ENCODE peak calls at places on chromosome 17, in seven cellular contexts. D, Y, V, X, K, Z and B are unnamed samples.

GRCh38 chr17:78706271-78706915 is 75.7 kb downstream of the CYTH1 start:
- DNase-seq in Y (no peak), X (no peak), K (no peak), V (peak; percentile 92), Z (no peak), D (no peak), B (peak; percentile 71)

GRCh38 chr17:80816241-80817103 is 175.2 kb upstream of the CHMP6 start:
- DNase-seq in V (no peak), X (no peak), Z (no peak), K (no peak), D (peak; percentile 3), Y (no peak), B (peak; percentile 43)

GRCh38 chr17:3535253-3535995 is 22.2 kb downstream of the TRPV3 start:
- DNase-seq in X (peak; percentile 81), Z (peak; percentile 49), Y (no peak), V (no peak), K (peak; percentile 76), D (peak; percentile 56), B (peak; percentile 24)

GRCh38 chr17:11944587-11944986 is 52.7 kb downstream of the ZNF18 start:
- DNase-seq in X (no peak), K (no peak), Y (no peak), V (no peak), Z (no peak), D (no peak), B (no peak)

GRCh38 chr17:64661731-64661980 is 451 bp downstream of the SMURF2 start:
- DNase-seq in K (no peak), Z (no peak), V (no peak), D (peak; percentile 64), X (no peak), Y (no peak), B (no peak)

GRCh38 chr17:64152428-64153125 is 22.6 kb upstream of the ERN1 start:
- DNase-seq in V (no peak), X (no peak), Z (no peak), Y (no peak), K (no peak), D (no peak), B (no peak)

GRCh38 chr17:46056800-46057304 is 57.8 kb downstream of the STH start:
- DNase-seq in Z (no peak), K (no peak), V (peak; percentile 20), D (no peak), Y (peak; percentile 2), X (peak; percentile 77), B (no peak)

GRCh38 chr17:81684442-81684911 is 666 bp downstream of the HGS start:
- DNase-seq in D (peak; percentile 72), Z (peak; percentile 61), X (peak; percentile 84), Y (no peak), K (no peak), V (peak; percentile 34), B (no peak)

GRCh38 chr17:69961488-69962145 is 113.4 kb upstream of the KCNJ16 start:
- DNase-seq in V (no peak), D (peak; percentile 8), K (no peak), X (peak; percentile 74), Y (peak; percentile 67), Z (no peak), B (no peak)

GRCh38 chr17:46020023-46020735 is 21.1 kb downstream of the STH start:
- DNase-seq in K (no peak), Y (no peak), X (no peak), V (no peak), Z (no peak), D (no peak), B (no peak)

GRCh38 chr17:5877366-5877765 is 192.8 kb upstream of the WSCD1 start:
- DNase-seq in V (no peak), Z (no peak), D (no peak), X (no peak), Y (no peak), K (no peak), B (no peak)

GRCh38 chr17:38912221-38912813 is 13.1 kb upstream of the LASP1NB start:
- DNase-seq in Z (no peak), V (no peak), K (no peak), D (peak; percentile 68), X (peak; percentile 58), Y (no peak), B (no peak)

GRCh38 chr17:6437466-6437865 is 2.5 kb upstream of the AIPL1 start:
- DNase-seq in V (no peak), D (no peak), Z (no peak), X (no peak), K (no peak), Y (no peak), B (no peak)

GRCh38 chr17:10661377-10661906 is 4.3 kb upstream of the MYH3 start:
- DNase-seq in X (no peak), Y (no peak), Z (no peak), D (no peak), K (peak; percentile 30), V (no peak), B (no peak)

GRCh38 chr17:82862758-82863645 is 23.2 kb upstream of the ZNF750 start:
- DNase-seq in Y (no peak), Z (peak; percentile 55), V (no peak), D (no peak), X (no peak), K (peak; percentile 67), B (peak; percentile 48)

GRCh38 chr17:75191584-75191983 is 8.8 kb upstream of the SUMO2 start:
- DNase-seq in Z (peak; percentile 16), K (no peak), D (no peak), V (no peak), Y (no peak), X (peak; percentile 50), B (no peak)

GRCh38 chr17:38425048-38425447 is 3.2 kb upstream of the ARHGAP23 start:
- DNase-seq in V (no peak), K (no peak), X (no peak), Z (no peak), D (no peak), Y (no peak), B (no peak)

GRCh38 chr17:2749784-2750181 is 331 bp upstream of the CCDC92B start:
- DNase-seq in V (no peak), K (peak; percentile 83), X (peak; percentile 58), Z (peak; percentile 78), Y (peak; percentile 8), D (peak; percentile 74), B (peak; percentile 29)

GRCh38 chr17:29613371-29613837 is 9.3 kb downstream of the CORO6 start:
- DNase-seq in D (peak; percentile 96), X (peak; percentile 87), Y (no peak), K (no peak), Z (no peak), V (no peak), B (peak; percentile 88)

DNA sequence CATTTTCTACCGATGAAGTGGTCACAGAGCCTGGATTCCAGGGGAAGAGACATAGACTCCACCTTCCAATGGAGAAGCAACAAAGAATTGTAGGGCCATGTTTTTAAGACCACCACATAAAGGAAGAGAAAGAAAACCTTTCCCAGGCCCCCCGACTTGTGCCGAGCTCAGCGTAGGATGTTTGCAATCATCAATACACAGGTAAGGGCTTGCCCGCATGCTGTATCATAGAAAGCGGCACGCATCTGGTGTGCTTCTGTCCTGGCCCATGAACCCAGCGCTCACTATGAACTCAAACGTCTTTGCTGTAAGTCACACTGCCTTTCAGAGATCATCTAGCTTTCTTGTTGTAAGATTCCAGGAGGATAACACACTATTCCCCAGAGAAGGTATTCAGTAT is 79.6 kb upstream of the RPL38 start:
- DNase-seq in D (no peak), V (no peak), K (no peak), X (no peak), Y (no peak), Z (no peak), B (no peak)
- H3K27ac ChIP-seq in D (no peak overlapping the region), V (no peak overlapping the region), K (no peak overlapping the region), X (no peak overlapping the region), Y (no peak overlapping the region), Z (no peak overlapping the region), B (no peak overlapping the region)

GRCh38 chr17:44967026-44967906 is 837 bp downstream of the C1QL1 start:
- DNase-seq in Y (no peak), V (no peak), D (no peak), Z (no peak), X (no peak), K (no peak), B (no peak)

GRCh38 chr17:44967907-44968224 is 237 bp downstream of the C1QL1 start:
- DNase-seq in X (no peak), Y (no peak), Z (no peak), V (no peak), K (peak; percentile 24), D (no peak), B (no peak)

GRCh38 chr17:44965491-44966234 is 2.4 kb downstream of the C1QL1 start:
- DNase-seq in K (no peak), Y (no peak), Z (no peak), D (no peak), X (no peak), V (no peak), B (no peak)

GRCh38 chr17:44968225-44969143 is at the start of gene C1QL1:
- DNase-seq in V (peak; percentile 10), K (peak; percentile 97), D (peak; percentile 92), Y (peak; percentile 39), Z (peak; percentile 99), X (peak; percentile 84), B (peak; percentile 80)

GRCh38 chr17:44966348-44967025 is 1.6 kb downstream of the C1QL1 start:
- DNase-seq in X (no peak), D (no peak), Z (no peak), V (no peak), Y (no peak), K (no peak), B (no peak)
- H3K27ac ChIP-seq in X (no peak overlapping the region), D (no peak overlapping the region), Z (no peak overlapping the region), V (no peak overlapping the region), Y (no peak overlapping the region), K (no peak overlapping the region), B (no peak overlapping the region)

GRCh38 chr17:76273435-76273921 is 8.3 kb downstream of the UBALD2 start:
- DNase-seq in D (no peak), X (no peak), V (no peak), K (no peak), Z (no peak), Y (no peak), B (no peak)
- H3K27ac ChIP-seq in D (no peak overlapping the region), X (no peak overlapping the region), V (no peak overlapping the region), K (peak overlapping the region; percentile 14), Z (no peak overlapping the region), Y (no peak overlapping the region), B (peak overlapping the region; percentile 77)

GRCh38 chr17:44541884-44542581 is 15.3 kb upstream of the FZD2 start:
- DNase-seq in X (no peak), K (peak; percentile 77), Y (no peak), Z (no peak), V (no peak), D (no peak), B (no peak)
- H3K27ac ChIP-seq in X (no peak overlapping the region), K (no peak overlapping the region), Y (peak overlapping the region; percentile 99), Z (no peak overlapping the region), V (no peak overlapping the region), D (no peak overlapping the region), B (no peak overlapping the region)

GRCh38 chr17:34637548-34638525 is 58.5 kb downstream of the TMEM132E start:
- DNase-seq in V (no peak), X (peak; percentile 63), D (peak; percentile 82), K (peak; percentile 89), Y (peak; percentile 18), Z (peak; percentile 83), B (peak; percentile 80)
- H3K27ac ChIP-seq in V (no peak overlapping the region), X (no peak overlapping the region), D (no peak overlapping the region), K (peak overlapping the region; percentile 55), Y (no peak overlapping the region), Z (no peak overlapping the region), B (no peak overlapping the region)

GRCh38 chr17:77381185-77381700 is 240.5 kb downstream of the SEC14L1 start:
- DNase-seq in X (no peak), K (no peak), Z (no peak), D (no peak), Y (no peak), V (no peak), B (no peak)
- H3K27ac ChIP-seq in X (no peak overlapping the region), K (peak overlapping the region; percentile 50), Z (no peak overlapping the region), D (peak overlapping the region; percentile 45), Y (peak overlapping the region; percentile 57), V (no peak overlapping the region), B (no peak overlapping the region)